ENCODE peak calls at places on chromosomes 3 and 15, in six cellular contexts. One of them, this sample, is unnamed.

GRCh38 chr15:48097264-48097663 is 23.5 kb upstream of the SLC24A5 start:
- DNase-seq in adipocyte: no peak
- DNase-seq in Jurkat, Clone E6-1: no peak
- DNase-seq in breast epithelium: no peak
- DNase-seq in lung: no peak
- DNase-seq in fibroblast of lung: no peak
- DNase-seq in this sample: no peak

GRCh38 chr3:188278717-188279324 is 124.9 kb downstream of the LPP start:
- DNase-seq in adipocyte: no peak
- DNase-seq in Jurkat, Clone E6-1: no peak
- DNase-seq in breast epithelium: no peak
- DNase-seq in lung: no peak
- DNase-seq in fibroblast of lung: no peak
- DNase-seq in this sample: no peak

GRCh38 chr3:127831723-127832172 is 9.4 kb upstream of the MGLL start:
- DNase-seq in adipocyte: peak
- DNase-seq in Jurkat, Clone E6-1: no peak
- DNase-seq in breast epithelium: no peak
- DNase-seq in lung: peak
- DNase-seq in fibroblast of lung: peak
- DNase-seq in this sample: peak

GRCh38 chr3:186105543-186105942 is 3.3 kb downstream of the ETV5 start:
- DNase-seq in adipocyte: no peak
- DNase-seq in Jurkat, Clone E6-1: no peak
- DNase-seq in breast epithelium: no peak
- DNase-seq in lung: no peak
- DNase-seq in fibroblast of lung: no peak
- DNase-seq in this sample: no peak

GRCh38 chr3:122975163-122975923 is 52.2 kb downstream of the SEMA5B start:
- DNase-seq in adipocyte: peak
- DNase-seq in Jurkat, Clone E6-1: no peak
- DNase-seq in breast epithelium: peak
- DNase-seq in lung: no peak
- DNase-seq in fibroblast of lung: peak
- DNase-seq in this sample: peak

GRCh38 chr3:100993309-100993708 is at the start of gene ABI3BP:
- DNase-seq in adipocyte: peak
- DNase-seq in Jurkat, Clone E6-1: no peak
- DNase-seq in breast epithelium: peak
- DNase-seq in lung: peak
- DNase-seq in fibroblast of lung: peak
- DNase-seq in this sample: peak

GRCh38 chr15:59540654-59541053 is 70.9 kb upstream of the GCNT3 start:
- DNase-seq in adipocyte: no peak
- DNase-seq in Jurkat, Clone E6-1: no peak
- DNase-seq in breast epithelium: no peak
- DNase-seq in lung: no peak
- DNase-seq in fibroblast of lung: no peak
- DNase-seq in this sample: no peak

GRCh38 chr15:100731259-100732156 is 129.1 kb downstream of the ASB7 start:
- DNase-seq in adipocyte: peak
- DNase-seq in Jurkat, Clone E6-1: no peak
- DNase-seq in breast epithelium: no peak
- DNase-seq in lung: no peak
- DNase-seq in fibroblast of lung: no peak
- DNase-seq in this sample: no peak

GRCh38 chr3:193978030-193978429 is 157.9 kb upstream of the HES1 start:
- DNase-seq in adipocyte: no peak
- DNase-seq in Jurkat, Clone E6-1: no peak
- DNase-seq in breast epithelium: peak
- DNase-seq in lung: peak
- DNase-seq in fibroblast of lung: no peak
- DNase-seq in this sample: no peak

GRCh38 chr15:96348112-96349027 is 17.9 kb downstream of the NR2F2 start:
- DNase-seq in adipocyte: no peak
- DNase-seq in Jurkat, Clone E6-1: no peak
- DNase-seq in breast epithelium: no peak
- DNase-seq in lung: no peak
- DNase-seq in fibroblast of lung: peak
- DNase-seq in this sample: peak

GRCh38 chr15:38895326-38896282 is 331.0 kb upstream of the RASGRP1 start:
- DNase-seq in adipocyte: peak
- DNase-seq in Jurkat, Clone E6-1: no peak
- DNase-seq in breast epithelium: no peak
- DNase-seq in lung: no peak
- DNase-seq in fibroblast of lung: peak
- DNase-seq in this sample: peak

GRCh38 chr15:35141743-35142356 is 56.8 kb upstream of the NANOGP8 start:
- DNase-seq in adipocyte: peak
- DNase-seq in Jurkat, Clone E6-1: no peak
- DNase-seq in breast epithelium: no peak
- DNase-seq in lung: no peak
- DNase-seq in fibroblast of lung: peak
- DNase-seq in this sample: peak

GRCh38 chr15:98190914-98191313 is 230.4 kb downstream of the ARRDC4 start:
- DNase-seq in adipocyte: no peak
- DNase-seq in Jurkat, Clone E6-1: no peak
- DNase-seq in breast epithelium: no peak
- DNase-seq in lung: no peak
- DNase-seq in fibroblast of lung: no peak
- DNase-seq in this sample: no peak

GRCh38 chr3:148697311-148698189 is at the start of gene AGTR1:
- DNase-seq in adipocyte: peak
- DNase-seq in Jurkat, Clone E6-1: no peak
- DNase-seq in breast epithelium: peak
- DNase-seq in lung: peak
- DNase-seq in fibroblast of lung: peak
- DNase-seq in this sample: peak

GRCh38 chr3:5690904-5691532 is 503.5 kb downstream of the EDEM1 start:
- DNase-seq in adipocyte: no peak
- DNase-seq in Jurkat, Clone E6-1: no peak
- DNase-seq in breast epithelium: no peak
- DNase-seq in lung: no peak
- DNase-seq in fibroblast of lung: no peak
- DNase-seq in this sample: no peak

GRCh38 chr3:8506611-8507061 is 5.0 kb downstream of the LMCD1 start:
- DNase-seq in adipocyte: peak
- DNase-seq in Jurkat, Clone E6-1: no peak
- DNase-seq in breast epithelium: no peak
- DNase-seq in lung: no peak
- DNase-seq in fibroblast of lung: peak
- DNase-seq in this sample: no peak

GRCh38 chr3:120908803-120909601 is 997 bp downstream of the STXBP5L start:
- DNase-seq in adipocyte: no peak
- DNase-seq in Jurkat, Clone E6-1: peak
- DNase-seq in breast epithelium: no peak
- DNase-seq in lung: no peak
- DNase-seq in fibroblast of lung: no peak
- DNase-seq in this sample: no peak

GRCh38 chr3:175307642-175308041 is 448.5 kb downstream of the NAALADL2 start:
- DNase-seq in adipocyte: no peak
- DNase-seq in Jurkat, Clone E6-1: no peak
- DNase-seq in breast epithelium: no peak
- DNase-seq in lung: no peak
- DNase-seq in fibroblast of lung: no peak
- DNase-seq in this sample: no peak

GRCh38 chr3:114155370-114155821 is 23.5 kb downstream of the DRD3 start:
- DNase-seq in adipocyte: peak
- DNase-seq in Jurkat, Clone E6-1: peak
- DNase-seq in breast epithelium: no peak
- DNase-seq in lung: no peak
- DNase-seq in fibroblast of lung: peak
- DNase-seq in this sample: peak

GRCh38 chr3:112381673-112382542 is 49.0 kb downstream of the CD200 start:
- DNase-seq in adipocyte: no peak
- DNase-seq in Jurkat, Clone E6-1: no peak
- DNase-seq in breast epithelium: no peak
- DNase-seq in lung: no peak
- DNase-seq in fibroblast of lung: no peak
- DNase-seq in this sample: no peak

GRCh38 chr3:126693921-126694320 is 10.1 kb upstream of the CHCHD6 start:
- DNase-seq in adipocyte: no peak
- DNase-seq in Jurkat, Clone E6-1: no peak
- DNase-seq in breast epithelium: no peak
- DNase-seq in lung: no peak
- DNase-seq in fibroblast of lung: no peak
- DNase-seq in this sample: no peak

GRCh38 chr3:11548721-11549131 is 95.0 kb downstream of the VGLL4 start:
- DNase-seq in adipocyte: peak
- DNase-seq in Jurkat, Clone E6-1: no peak
- DNase-seq in breast epithelium: no peak
- DNase-seq in lung: no peak
- DNase-seq in fibroblast of lung: peak
- DNase-seq in this sample: peak

GRCh38 chr15:36866896-36867295 is 233.5 kb downstream of the MEIS2 start:
- DNase-seq in adipocyte: no peak
- DNase-seq in Jurkat, Clone E6-1: no peak
- DNase-seq in breast epithelium: no peak
- DNase-seq in lung: no peak
- DNase-seq in fibroblast of lung: no peak
- DNase-seq in this sample: no peak

GRCh38 chr15:92733090-92733933 is 77.7 kb upstream of the FAM174B start:
- DNase-seq in adipocyte: no peak
- DNase-seq in Jurkat, Clone E6-1: no peak
- DNase-seq in breast epithelium: no peak
- DNase-seq in lung: no peak
- DNase-seq in fibroblast of lung: no peak
- DNase-seq in this sample: no peak
- H3K4me3 ChIP-seq in adipocyte: peak
- H3K4me3 ChIP-seq in Jurkat, Clone E6-1: no peak
- H3K4me3 ChIP-seq in breast epithelium: peak
- H3K4me3 ChIP-seq in lung: no peak
- H3K4me3 ChIP-seq in fibroblast of lung: peak
- H3K4me3 ChIP-seq in this sample: peak

DNA sequence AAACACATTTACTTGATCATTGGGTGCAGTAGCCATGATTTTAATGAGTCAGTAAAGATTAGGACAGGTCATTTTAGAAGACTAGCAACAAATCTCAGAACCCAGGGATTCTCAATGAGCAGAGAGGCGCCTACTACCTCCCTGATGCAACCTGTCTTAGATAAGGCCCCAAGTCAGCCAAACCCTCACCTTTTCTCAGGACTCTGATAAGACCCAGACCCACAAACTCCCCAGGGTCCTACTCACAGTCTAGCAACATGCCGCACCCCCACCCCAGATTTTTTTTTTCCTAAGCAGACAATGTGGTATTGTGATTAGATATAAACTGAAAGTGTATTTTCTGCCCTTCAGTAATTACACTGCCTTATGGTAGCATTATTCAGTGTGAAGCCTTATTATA is 122.2 kb upstream of the SOX14 start:
- DNase-seq in adipocyte: no peak
- DNase-seq in Jurkat, Clone E6-1: no peak
- DNase-seq in breast epithelium: no peak
- DNase-seq in lung: no peak
- DNase-seq in fibroblast of lung: no peak
- DNase-seq in this sample: no peak
- H3K4me3 ChIP-seq in adipocyte: no peak
- H3K4me3 ChIP-seq in Jurkat, Clone E6-1: no peak
- H3K4me3 ChIP-seq in breast epithelium: no peak
- H3K4me3 ChIP-seq in lung: no peak
- H3K4me3 ChIP-seq in fibroblast of lung: no peak
- H3K4me3 ChIP-seq in this sample: no peak

DNA sequence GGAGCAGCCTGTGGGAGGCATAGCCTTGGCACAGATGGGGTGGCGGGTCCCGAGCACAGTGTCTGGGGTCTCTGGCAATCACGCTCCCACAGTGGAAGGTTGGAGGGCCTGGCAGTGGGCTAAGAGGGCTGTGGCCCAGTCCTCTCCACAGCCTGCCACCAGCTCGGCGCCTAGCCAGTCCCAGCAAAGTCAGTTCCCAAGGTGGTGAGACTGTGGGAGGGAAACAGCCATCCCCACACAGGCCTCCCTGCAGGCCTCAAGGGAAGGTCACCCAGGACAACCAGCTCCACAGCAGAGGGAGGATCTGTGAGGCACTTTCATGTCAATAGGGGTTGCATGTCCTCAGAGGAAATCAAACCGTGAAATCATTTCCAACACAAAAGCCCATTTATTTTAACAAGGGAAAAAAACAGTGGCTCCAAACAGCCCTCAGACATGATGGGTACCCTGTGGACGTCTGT is 27.6 kb upstream of the LIMD1 start:
- DNase-seq in adipocyte: no peak
- DNase-seq in Jurkat, Clone E6-1: no peak
- DNase-seq in breast epithelium: no peak
- DNase-seq in lung: no peak
- DNase-seq in fibroblast of lung: no peak
- DNase-seq in this sample: no peak
- H3K4me3 ChIP-seq in adipocyte: no peak
- H3K4me3 ChIP-seq in Jurkat, Clone E6-1: no peak
- H3K4me3 ChIP-seq in breast epithelium: no peak
- H3K4me3 ChIP-seq in lung: no peak
- H3K4me3 ChIP-seq in fibroblast of lung: no peak
- H3K4me3 ChIP-seq in this sample: no peak

GRCh38 chr3:16511561-16512434 is 1.7 kb downstream of the RFTN1 start:
- DNase-seq in adipocyte: peak
- DNase-seq in Jurkat, Clone E6-1: peak
- DNase-seq in breast epithelium: peak
- DNase-seq in lung: peak
- DNase-seq in fibroblast of lung: peak
- DNase-seq in this sample: peak

GRCh38 chr3:16512435-16513140 is 911 bp downstream of the RFTN1 start:
- DNase-seq in adipocyte: peak
- DNase-seq in Jurkat, Clone E6-1: peak
- DNase-seq in breast epithelium: no peak
- DNase-seq in lung: peak
- DNase-seq in fibroblast of lung: no peak
- DNase-seq in this sample: no peak

GRCh38 chr3:16508591-16508995 is 4.9 kb downstream of the RFTN1 start:
- DNase-seq in adipocyte: no peak
- DNase-seq in Jurkat, Clone E6-1: no peak
- DNase-seq in breast epithelium: no peak
- DNase-seq in lung: no peak
- DNase-seq in fibroblast of lung: peak
- DNase-seq in this sample: no peak

GRCh38 chr3:16509721-16510619 is 3.5 kb downstream of the RFTN1 start:
- DNase-seq in adipocyte: no peak
- DNase-seq in Jurkat, Clone E6-1: no peak
- DNase-seq in breast epithelium: no peak
- DNase-seq in lung: no peak
- DNase-seq in fibroblast of lung: no peak
- DNase-seq in this sample: no peak

DNA sequence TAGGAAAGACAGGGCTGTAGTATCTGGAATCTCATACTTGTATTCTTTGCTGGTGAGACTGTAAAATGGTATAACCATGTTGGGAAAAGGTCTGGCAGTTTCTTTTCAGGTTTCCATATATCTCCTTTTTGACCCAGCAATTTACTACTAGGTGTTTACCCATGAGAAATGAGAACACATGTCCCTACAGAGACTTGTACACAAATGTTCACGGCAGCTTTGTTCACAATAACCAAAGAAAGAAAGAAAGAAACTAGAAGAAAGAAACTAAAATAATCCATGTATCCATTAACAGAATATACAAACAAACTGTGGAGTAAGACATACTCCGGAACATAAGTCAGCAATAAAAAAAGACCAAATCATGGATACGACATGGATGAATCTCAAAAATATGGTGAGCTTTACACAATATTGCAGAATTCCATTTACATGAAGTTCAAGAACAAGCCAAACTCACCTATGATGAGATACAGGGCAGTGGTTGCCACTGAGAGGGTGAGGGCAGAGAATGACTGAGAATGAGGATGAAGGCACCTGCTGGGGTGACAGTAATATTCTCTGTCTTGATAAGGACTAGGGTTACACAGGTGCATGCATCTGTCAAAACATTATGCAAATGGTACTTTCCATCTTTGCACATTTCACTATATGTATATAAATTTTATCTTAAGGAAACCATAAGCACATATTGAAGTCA is 2.7 kb downstream of the RFTN1 start:
- DNase-seq in adipocyte: no peak
- DNase-seq in Jurkat, Clone E6-1: no peak
- DNase-seq in breast epithelium: no peak
- DNase-seq in lung: no peak
- DNase-seq in fibroblast of lung: no peak
- DNase-seq in this sample: no peak
- H3K4me3 ChIP-seq in adipocyte: peak
- H3K4me3 ChIP-seq in Jurkat, Clone E6-1: no peak
- H3K4me3 ChIP-seq in breast epithelium: no peak
- H3K4me3 ChIP-seq in lung: no peak
- H3K4me3 ChIP-seq in fibroblast of lung: no peak
- H3K4me3 ChIP-seq in this sample: peak

This sample was measured in fibroblast of pulmonary artery.